ENCODE peak calls at places on chromosomes 16 and 17, in seven cellular contexts. I, E, S, J, N, C and H are unnamed samples.

GRCh38 chr16:17768257-17768656 is 297.5 kb upstream of the XYLT1 start:
- DNase-seq in I (no peak), E (no peak), S (peak; percentile 7), J (no peak), N (peak; percentile 62), C (no peak), H (no peak)

GRCh38 chr17:27560668-27561067 is 70.3 kb upstream of the LGALS9 start:
- DNase-seq in I (no peak), E (no peak), S (peak; percentile 18), J (peak; percentile 68), N (peak; percentile 29), C (peak; percentile 59), H (no peak)

GRCh38 chr16:87412996-87413421 is 20.9 kb downstream of the MAP1LC3B start:
- DNase-seq in I (no peak), E (no peak), S (no peak), J (no peak), N (no peak), C (no peak), H (no peak)

GRCh38 chr16:46801428-46802049 is 29.4 kb downstream of the C16orf87 start:
- DNase-seq in I (peak; percentile 57), E (peak; percentile 18), S (peak; percentile 30), J (no peak), N (peak; percentile 25), C (no peak), H (no peak)

GRCh38 chr17:81189670-81190530 is 23.9 kb upstream of the AATK start:
- DNase-seq in I (no peak), E (no peak), S (peak; percentile 43), J (no peak), N (no peak), C (no peak), H (peak; percentile 2)

GRCh38 chr16:85389679-85390470 is 223.2 kb upstream of the GSE1 start:
- DNase-seq in I (no peak), E (no peak), S (no peak), J (peak; percentile 42), N (no peak), C (peak; percentile 9), H (no peak)

GRCh38 chr16:17379121-17379571 is 91.6 kb downstream of the XYLT1 start:
- DNase-seq in I (no peak), E (no peak), S (peak; percentile 29), J (peak; percentile 42), N (peak; percentile 70), C (no peak), H (no peak)

GRCh38 chr17:72535346-72535745 is 414.5 kb downstream of the SOX9 start:
- DNase-seq in I (no peak), E (no peak), S (no peak), J (no peak), N (no peak), C (no peak), H (no peak)

GRCh38 chr16:71297252-71297651 is 8.1 kb upstream of the CMTR2 start:
- DNase-seq in I (no peak), E (no peak), S (no peak), J (no peak), N (peak; percentile 1), C (no peak), H (no peak)

GRCh38 chr17:28811594-28812135 is 30.9 kb downstream of the FAM222B start:
- DNase-seq in I (peak; percentile 7), E (peak; percentile 74), S (peak; percentile 68), J (no peak), N (peak; percentile 21), C (no peak), H (no peak)